ENCODE peak calls at places on chromosomes 13 and 19, in six cellular contexts. J is GM13976, N is BJ, V is activated B cell treated with CpG ODN at 0.5 μM for 24 hours, S is cardiac fibroblast, Y is left ventricle myocardium inferior. W is an unnamed sample.

GRCh38 chr19:22607653-22608430 is 26.3 kb upstream of the ZNF492 start:
- DNase-seq in V (no peak), J (no peak), N (no peak), Y (no peak), S (no peak), W (no peak)

GRCh38 chr19:35756373-35757230 is at the start of gene HSPB6:
- DNase-seq in S (peak; percentile 88), J (no peak), N (no peak), V (no peak), Y (peak; percentile 80), W (no peak)

GRCh38 chr13:34344761-34345600 is 527.0 kb downstream of the RFC3 start:
- DNase-seq in N (no peak), J (no peak), S (no peak), Y (no peak), V (no peak), W (no peak)

GRCh38 chr13:20546559-20546958 is 20.4 kb upstream of the IFT88 start:
- DNase-seq in V (no peak), N (no peak), Y (no peak), J (no peak), S (no peak), W (no peak)

GRCh38 chr19:20413705-20414104 is 151.9 kb downstream of the ZNF737 start:
- DNase-seq in Y (no peak), S (no peak), J (no peak), N (no peak), V (no peak), W (no peak)

GRCh38 chr19:45352914-45353796 is 12.6 kb downstream of the KLC3 start:
- DNase-seq in Y (no peak), N (no peak), J (no peak), V (no peak), S (no peak), W (no peak)

GRCh38 chr19:33410915-33411401 is 37.4 kb downstream of the CEBPG start:
- DNase-seq in V (no peak), Y (no peak), S (no peak), N (no peak), J (no peak), W (no peak)

GRCh38 chr19:41882568-41883462 is at the start of gene ARHGEF1:
- DNase-seq in V (peak; percentile 72), N (no peak), Y (peak; percentile 77), S (peak; percentile 39), J (peak; percentile 72), W (peak; percentile 69)

GRCh38 chr13:39692650-39693438 is 37.4 kb downstream of the COG6 start:
- DNase-seq in N (peak; percentile 9), Y (no peak), J (no peak), S (peak; percentile 11), V (no peak), W (no peak)

GRCh38 chr13:99577934-99578917 is 77.0 kb downstream of the TM9SF2 start:
- DNase-seq in V (no peak), Y (no peak), N (no peak), J (no peak), S (peak; percentile 16), W (no peak)
- TF ChIP-seq CTCF in V (no peak), Y (peak; percentile 40), N (no peak), J (no peak), S (peak; percentile 33), W (no peak)

DNA sequence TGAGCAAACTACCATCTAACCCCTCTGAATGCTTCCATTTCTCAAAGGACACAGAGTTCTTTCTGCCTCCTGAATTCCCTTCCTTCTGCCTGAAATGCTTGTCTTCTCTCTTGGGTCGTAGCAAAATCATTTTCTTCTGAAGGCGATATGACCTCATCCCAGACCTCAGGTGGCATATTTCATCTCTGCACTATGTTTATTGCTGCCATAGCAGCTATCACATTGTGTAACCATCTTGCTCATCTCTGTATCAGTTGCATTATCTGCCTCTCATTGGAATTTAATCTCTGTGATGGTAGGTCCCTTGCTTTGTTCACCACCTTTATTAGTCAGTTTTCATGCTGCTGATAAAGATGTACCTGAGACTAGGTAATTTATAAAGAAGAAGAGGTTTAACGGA is 32.5 kb upstream of the RAP2A start:
- DNase-seq in J (no peak), V (no peak), S (no peak), N (no peak), Y (no peak), W (no peak)
- TF ChIP-seq CTCF in J (no peak), V (no peak), S (no peak), N (no peak), Y (no peak), W (no peak)

GRCh38 chr19:1929051-1929742 is 11.8 kb upstream of the CSNK1G2 start:
- DNase-seq in J (peak; percentile 93), N (peak; percentile 4), V (peak; percentile 86), Y (peak; percentile 81), S (peak; percentile 77), W (peak; percentile 80)
- TF ChIP-seq CTCF in J (peak; percentile 92), N (peak; percentile 97), V (peak; percentile 59), Y (peak; percentile 91), S (peak; percentile 93), W (peak; percentile 80)

GRCh38 chr13:52969373-52969772 is 59.2 kb upstream of the OLFM4 start:
- DNase-seq in V (no peak), S (no peak), N (no peak), Y (no peak), J (no peak), W (no peak)

DNA sequence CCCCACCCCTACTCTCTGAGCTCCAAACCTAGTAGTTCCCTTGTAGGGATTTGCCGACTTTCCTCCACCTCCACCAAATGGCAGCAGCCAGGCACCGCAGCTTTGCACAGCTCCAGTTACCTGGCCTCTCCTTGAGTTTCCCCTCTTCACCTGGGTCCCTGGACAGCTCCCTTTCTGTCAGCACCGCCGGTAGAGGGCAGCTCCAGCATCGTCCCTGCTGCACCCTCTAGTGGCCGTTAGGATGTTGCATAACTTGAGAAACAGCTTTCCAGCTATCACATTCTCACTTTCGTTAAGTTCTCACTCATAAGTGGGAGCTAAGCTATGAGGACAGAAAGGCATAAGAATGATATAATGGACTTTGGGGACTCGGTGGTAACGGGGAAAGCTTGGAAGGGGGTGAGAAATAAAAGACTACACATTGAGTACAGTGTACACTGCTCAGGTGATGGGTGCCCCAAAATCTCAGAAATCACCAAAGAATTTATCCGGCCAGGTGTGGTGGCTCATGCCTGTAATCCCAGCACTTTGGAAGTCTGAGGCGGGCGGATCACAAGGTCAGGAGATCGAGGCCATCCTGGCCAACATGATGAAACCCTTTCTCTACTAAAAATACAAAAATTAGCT is 60.4 kb upstream of the OLFM4 start:
- DNase-seq in Y (peak; percentile 60), S (peak; percentile 70), J (peak; percentile 71), V (peak; percentile 39), N (no peak), W (peak; percentile 14)
- TF ChIP-seq CTCF in Y (peak; percentile 94), S (peak; percentile 96), J (peak; percentile 97), V (no peak), N (peak; percentile 99), W (peak; percentile 69)

DNA sequence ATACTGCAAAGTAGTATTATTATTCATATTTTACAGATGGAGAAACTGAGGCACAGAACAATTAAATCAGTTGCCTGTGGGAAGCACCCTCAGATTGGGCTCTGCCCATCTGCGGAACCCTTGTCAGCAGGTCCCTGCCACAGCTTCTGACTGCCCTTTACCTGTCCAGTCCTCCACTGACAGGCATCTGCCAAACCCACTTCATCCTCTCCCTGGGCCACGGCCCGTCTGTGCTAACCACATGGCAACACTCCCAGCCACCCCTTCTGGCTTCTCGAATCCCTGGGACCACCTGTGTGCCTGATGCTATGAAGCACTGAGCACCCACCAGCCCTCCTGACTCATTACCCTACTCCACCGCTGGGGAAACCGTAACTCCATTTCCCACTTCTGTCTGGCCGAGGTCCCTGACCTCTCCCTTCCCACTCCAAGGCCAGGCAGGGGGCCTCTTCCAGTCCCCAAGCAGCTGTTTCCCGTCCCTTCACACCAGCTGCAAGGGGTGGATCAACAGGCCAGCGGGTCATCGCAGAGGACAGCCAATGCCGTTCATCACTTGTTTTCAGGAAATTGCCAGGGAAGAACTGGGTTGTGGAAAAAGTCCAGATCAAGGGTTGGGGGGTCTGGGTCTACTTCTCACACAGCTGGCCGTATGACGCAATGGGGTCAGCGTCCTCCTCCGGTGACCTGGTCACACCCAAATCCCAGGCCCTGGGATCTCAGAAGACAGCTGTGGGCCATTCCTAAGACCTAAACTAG is 2.5 kb downstream of the KANK3 start:
- DNase-seq in S (peak; percentile 63), N (no peak), V (no peak), J (peak; percentile 25), Y (peak; percentile 76), W (no peak)
- TF ChIP-seq CTCF in S (peak; percentile 23), N (no peak), V (no peak), J (no peak), Y (peak; percentile 52), W (no peak)